ENCODE peak calls at places on chromosomes 16 and 17, in ten cellular contexts. M is left lobe of liver, R is fibroblast of mammary gland, G is heart left ventricle, B is GOT3, E is GM10248, U is ELR, X is AG08396, D is AG20443, P is Kasumi-1. L is an unnamed sample.

GRCh38 chr17:74089869-74090464 is 113.5 kb upstream of the RPL38 start:
- DNase-seq in D (peak; percentile 72), M (peak; percentile 48), E (peak; percentile 73), B (no peak), X (no peak), P (peak; percentile 47), G (no peak), U (peak; percentile 26), R (peak; percentile 64), L (peak; percentile 78)

GRCh38 chr16:1712791-1713261 is 6.8 kb downstream of the MAPK8IP3 start:
- DNase-seq in E (no peak), R (peak; percentile 38), M (no peak), G (no peak), X (peak; percentile 42), B (no peak), U (no peak), D (peak; percentile 33), P (peak; percentile 34), L (no peak)

GRCh38 chr17:63433746-63434591 is 12.1 kb downstream of the CYB561 start:
- DNase-seq in P (peak; percentile 97), D (peak; percentile 93), E (no peak), B (peak; percentile 31), G (peak; percentile 93), X (peak; percentile 93), U (peak; percentile 85), M (no peak), R (peak; percentile 98), L (no peak)

GRCh38 chr16:85370881-85371651 is 242.1 kb upstream of the GSE1 start:
- DNase-seq in B (no peak), M (no peak), R (no peak), X (peak; percentile 55), E (no peak), P (no peak), G (no peak), U (no peak), D (peak; percentile 79), L (no peak)

GRCh38 chr17:7435676-7436555 is 681 bp downstream of the TMEM102 start:
- DNase-seq in E (peak; percentile 54), X (no peak), P (peak; percentile 46), G (peak; percentile 50), R (no peak), B (no peak), U (peak; percentile 47), D (no peak), M (peak; percentile 64), L (peak; percentile 63)

GRCh38 chr17:66663041-66663494 is 171.8 kb upstream of the CACNG5 start:
- DNase-seq in M (no peak), G (no peak), U (no peak), E (no peak), R (no peak), P (no peak), X (no peak), B (no peak), D (no peak), L (no peak)

GRCh38 chr17:11901901-11902300 is 95.4 kb downstream of the ZNF18 start:
- DNase-seq in G (no peak), M (no peak), D (no peak), B (no peak), R (no peak), E (no peak), X (no peak), P (no peak), U (no peak), L (no peak)

GRCh38 chr17:40566027-40566426 is 755 bp upstream of the CCR7 start:
- DNase-seq in U (no peak), B (no peak), D (no peak), G (no peak), X (no peak), E (no peak), M (no peak), P (no peak), R (no peak), L (no peak)

GRCh38 chr16:13961099-13961811 is 41.3 kb downstream of the ERCC4 start:
- DNase-seq in R (peak; percentile 66), B (no peak), E (no peak), M (no peak), P (no peak), D (no peak), U (no peak), G (no peak), X (no peak), L (no peak)

GRCh38 chr16:278863-279366 is 1.5 kb upstream of the ARHGDIG start:
- DNase-seq in M (no peak), R (peak; percentile 22), X (no peak), G (peak; percentile 59), B (no peak), D (no peak), E (no peak), U (peak; percentile 43), P (no peak), L (peak; percentile 49)

GRCh38 chr16:31064882-31065461 is 9.1 kb downstream of the ZNF668 start:
- DNase-seq in E (no peak), B (no peak), G (peak; percentile 84), U (peak; percentile 95), P (no peak), M (no peak), D (peak; percentile 95), X (peak; percentile 97), R (peak; percentile 98), L (peak; percentile 61)

GRCh38 chr17:18891541-18891940 is 33.6 kb downstream of the PRPSAP2 start:
- DNase-seq in X (no peak), G (no peak), E (no peak), D (no peak), M (no peak), P (no peak), U (no peak), B (no peak), R (no peak), L (no peak)

GRCh38 chr16:15857779-15858560 is 1.1 kb upstream of the MYH11 start:
- DNase-seq in X (peak; percentile 80), R (no peak), P (no peak), E (peak; percentile 27), D (peak; percentile 84), B (no peak), M (no peak), U (peak; percentile 24), G (peak; percentile 66), L (peak; percentile 73)

GRCh38 chr17:35727635-35728034 is 3.8 kb upstream of the RASL10B start:
- DNase-seq in G (no peak), P (peak; percentile 11), D (no peak), R (no peak), U (no peak), M (no peak), E (no peak), X (no peak), B (no peak), L (no peak)

GRCh38 chr17:31310877-31311276 is 3.0 kb downstream of the EVI2B start:
- DNase-seq in M (no peak), X (no peak), G (no peak), B (no peak), D (no peak), E (no peak), R (no peak), P (no peak), U (no peak), L (no peak)

GRCh38 chr17:76384987-76385891 is 830 bp downstream of the SPHK1 start:
- DNase-seq in G (peak; percentile 59), B (peak; percentile 15), X (peak; percentile 77), U (peak; percentile 98), M (no peak), P (no peak), R (peak; percentile 90), D (peak; percentile 76), E (no peak), L (peak; percentile 47)

GRCh38 chr17:8062435-8062806 is 23.6 kb downstream of the ALOX15B start:
- DNase-seq in P (no peak), M (no peak), B (no peak), R (peak; percentile 63), U (no peak), X (no peak), E (no peak), G (no peak), D (no peak), L (no peak)

GRCh38 chr16:16073884-16074781 is 124.7 kb downstream of the ABCC1 start:
- DNase-seq in R (peak; percentile 46), E (no peak), B (no peak), U (peak; percentile 69), P (peak; percentile 78), X (peak; percentile 81), D (peak; percentile 87), G (no peak), M (no peak), L (peak; percentile 62)

GRCh38 chr16:27303256-27304100 is 10.3 kb upstream of the IL4R start:
- DNase-seq in M (peak; percentile 30), G (no peak), E (no peak), D (no peak), X (no peak), P (no peak), R (no peak), U (peak; percentile 51), B (no peak), L (no peak)

GRCh38 chr17:6639651-6640535 is 618 bp downstream of the KIAA0753 start:
- DNase-seq in B (peak; percentile 33), U (peak; percentile 63), R (peak; percentile 28), G (no peak), X (peak; percentile 67), P (peak; percentile 13), M (peak; percentile 52), E (peak; percentile 48), D (peak; percentile 70), L (peak; percentile 72)

GRCh38 chr17:35294756-35295155 is 51.9 kb downstream of the SLFN5 start:
- DNase-seq in M (no peak), U (no peak), E (no peak), X (no peak), P (no peak), R (peak; percentile 65), G (no peak), B (no peak), D (no peak), L (no peak)

GRCh38 chr16:21565816-21566669 is 33.3 kb upstream of the METTL9 start:
- DNase-seq in E (no peak), B (no peak), U (no peak), D (peak; percentile 30), X (no peak), M (peak; percentile 75), R (no peak), G (no peak), P (no peak), L (no peak)

GRCh38 chr17:43360739-43361498 is 37.9 kb upstream of the ARL4D start:
- DNase-seq in M (peak; percentile 86), E (peak; percentile 84), U (peak; percentile 100), B (peak; percentile 86), D (peak; percentile 86), G (peak; percentile 90), P (peak; percentile 98), X (peak; percentile 84), R (peak; percentile 100), L (peak; percentile 96)

GRCh38 chr17:8153550-8153956 is 1.3 kb upstream of the PER1 start:
- DNase-seq in X (peak; percentile 81), E (no peak), D (peak; percentile 76), M (peak; percentile 88), B (peak; percentile 58), U (peak; percentile 96), P (peak; percentile 7), G (peak; percentile 85), R (peak; percentile 99), L (peak; percentile 41)

GRCh38 chr17:74165811-74166365 is 37.6 kb upstream of the RPL38 start:
- DNase-seq in M (no peak), E (no peak), X (no peak), G (no peak), B (no peak), P (no peak), U (no peak), R (no peak), D (no peak), L (no peak)

GRCh38 chr16:85105475-85105874 is 6.8 kb downstream of the CIBAR2 start:
- DNase-seq in U (no peak), P (no peak), D (no peak), B (no peak), X (no peak), G (no peak), E (no peak), M (no peak), R (no peak), L (no peak)

GRCh38 chr16:31528726-31529397 is 1.2 kb downstream of the AHSP start:
- DNase-seq in G (no peak), E (no peak), P (no peak), B (no peak), D (peak; percentile 61), R (no peak), X (no peak), U (no peak), M (no peak), L (no peak)

GRCh38 chr17:82832411-82832810 is 7.4 kb downstream of the ZNF750 start:
- DNase-seq in D (no peak), X (no peak), U (no peak), M (no peak), P (no peak), R (no peak), B (no peak), G (no peak), E (no peak), L (no peak)

L was measured in neural progenitor cell.